ENCODE peak calls at places on chromosomes 2 and 18, in nine cellular contexts. I is mesendoderm; G is activated naive CD4-positive, alpha-beta T cell; V is NCI-H1930; W is CD4-positive, alpha-beta T cell; D is H7; C is C1 segment of cervical spinal cord; Q is stimulated activated CD4-positive, alpha-beta T cell treated with anti-CD3 and anti-CD28 coated beads, TNF-alpha, amount 100 ng/mL, for 4 hours; P is left kidney. L is an unnamed sample.

GRCh38 chr2:74530239-74531161 is 767 bp downstream of the HTRA2 start:
- DNase-seq in P (peak), Q (no peak), I (peak), C (no peak), W (peak), V (no peak), G (no peak), D (peak), L (no peak)

GRCh38 chr2:1981850-1982249 is 237.5 kb upstream of the PXDN start:
- DNase-seq in D (no peak), G (no peak), Q (no peak), P (no peak), W (no peak), C (no peak), V (no peak), I (no peak), L (no peak)

GRCh38 chr2:217444932-217445331 is 557.9 kb downstream of the TNS1 start:
- DNase-seq in I (no peak), G (no peak), V (no peak), Q (no peak), D (no peak), P (no peak), W (no peak), C (no peak), L (no peak)

GRCh38 chr18:51361130-51361860 is 163.8 kb upstream of the MEX3C start:
- DNase-seq in W (no peak), I (no peak), C (no peak), D (no peak), Q (no peak), V (no peak), P (peak), G (no peak), L (no peak)

GRCh38 chr18:22309191-22309590 is 108.5 kb downstream of the CTAGE1 start:
- DNase-seq in Q (no peak), I (no peak), V (no peak), P (peak), W (no peak), D (no peak), C (no peak), G (no peak), L (peak)

GRCh38 chr2:230777681-230778080 is 65.0 kb downstream of the CAB39 start:
- DNase-seq in Q (no peak), I (no peak), W (no peak), G (no peak), D (no peak), V (no peak), P (no peak), C (no peak), L (no peak)

GRCh38 chr2:47198985-47199451 is 43.9 kb upstream of the STPG4 start:
- DNase-seq in V (no peak), W (no peak), Q (no peak), D (no peak), C (no peak), G (no peak), P (no peak), I (peak), L (peak)

GRCh38 chr2:24754985-24755690 is 38.1 kb downstream of the PTRHD1 start:
- DNase-seq in Q (no peak), V (no peak), I (no peak), D (no peak), C (no peak), G (no peak), P (peak), W (no peak), L (no peak)

GRCh38 chr2:98912221-98912851 is 23.7 kb downstream of the CRACDL start:
- DNase-seq in Q (no peak), C (no peak), I (no peak), D (no peak), W (no peak), G (no peak), V (no peak), P (no peak), L (peak)

GRCh38 chr2:238302076-238302475 is 13.7 kb upstream of the PER2 start:
- DNase-seq in C (no peak), W (no peak), V (no peak), P (no peak), D (no peak), I (no peak), G (no peak), Q (no peak), L (no peak)